ENCODE peak calls at places on chromosomes 11 and 22, in seven cellular contexts. One of them, this sample, is unnamed.

GRCh38 chr11:1041149-1041467 is 4.6 kb upstream of the MUC6 start:
- ATAC-seq in naive thymus-derived CD4-positive, alpha-beta T cell: no peak
- ATAC-seq in GM12878: no peak
- ATAC-seq in effector memory CD8-positive, alpha-beta T cell: no peak
- ATAC-seq in HCT116: peak; percentile 26
- ATAC-seq in lower lobe of right lung: no peak
- ATAC-seq in CD4-positive, CD25-positive, alpha-beta regulatory T cell: no peak
- ATAC-seq in this sample: no peak

GRCh38 chr22:34111210-34111824 is 191.0 kb upstream of the LARGE1 start:
- ATAC-seq in naive thymus-derived CD4-positive, alpha-beta T cell: no peak
- ATAC-seq in GM12878: peak; percentile 75
- ATAC-seq in effector memory CD8-positive, alpha-beta T cell: no peak
- ATAC-seq in HCT116: no peak
- ATAC-seq in lower lobe of right lung: peak; percentile 63
- ATAC-seq in CD4-positive, CD25-positive, alpha-beta regulatory T cell: no peak
- ATAC-seq in this sample: peak; percentile 64

GRCh38 chr11:72724851-72725730 is 27.1 kb downstream of the ARAP1 start:
- ATAC-seq in naive thymus-derived CD4-positive, alpha-beta T cell: peak; percentile 53
- ATAC-seq in GM12878: peak; percentile 60
- ATAC-seq in effector memory CD8-positive, alpha-beta T cell: peak; percentile 28
- ATAC-seq in HCT116: peak; percentile 40
- ATAC-seq in lower lobe of right lung: peak; percentile 25
- ATAC-seq in CD4-positive, CD25-positive, alpha-beta regulatory T cell: no peak
- ATAC-seq in this sample: peak; percentile 55

GRCh38 chr22:43985532-43985931 is 30.3 kb downstream of the SAMM50 start:
- ATAC-seq in naive thymus-derived CD4-positive, alpha-beta T cell: no peak
- ATAC-seq in GM12878: no peak
- ATAC-seq in effector memory CD8-positive, alpha-beta T cell: no peak
- ATAC-seq in HCT116: no peak
- ATAC-seq in lower lobe of right lung: no peak
- ATAC-seq in CD4-positive, CD25-positive, alpha-beta regulatory T cell: no peak
- ATAC-seq in this sample: no peak

GRCh38 chr11:118001494-118001971 is 15.3 kb downstream of the IL10RA start:
- ATAC-seq in naive thymus-derived CD4-positive, alpha-beta T cell: peak; percentile 34
- ATAC-seq in GM12878: no peak
- ATAC-seq in effector memory CD8-positive, alpha-beta T cell: peak; percentile 49
- ATAC-seq in HCT116: no peak
- ATAC-seq in lower lobe of right lung: no peak
- ATAC-seq in CD4-positive, CD25-positive, alpha-beta regulatory T cell: peak; percentile 48
- ATAC-seq in this sample: no peak

GRCh38 chr22:30235687-30236170 is 10.8 kb downstream of the LIF start:
- ATAC-seq in naive thymus-derived CD4-positive, alpha-beta T cell: no peak
- ATAC-seq in GM12878: no peak
- ATAC-seq in effector memory CD8-positive, alpha-beta T cell: no peak
- ATAC-seq in HCT116: peak; percentile 73
- ATAC-seq in lower lobe of right lung: peak; percentile 57
- ATAC-seq in CD4-positive, CD25-positive, alpha-beta regulatory T cell: no peak
- ATAC-seq in this sample: no peak

GRCh38 chr11:125638315-125638714 is 13.4 kb downstream of the CHEK1 start:
- ATAC-seq in naive thymus-derived CD4-positive, alpha-beta T cell: no peak
- ATAC-seq in GM12878: no peak
- ATAC-seq in effector memory CD8-positive, alpha-beta T cell: no peak
- ATAC-seq in HCT116: no peak
- ATAC-seq in lower lobe of right lung: no peak
- ATAC-seq in CD4-positive, CD25-positive, alpha-beta regulatory T cell: no peak
- ATAC-seq in this sample: no peak

GRCh38 chr11:2826679-2827056 is 58.9 kb downstream of the CDKN1C start:
- ATAC-seq in naive thymus-derived CD4-positive, alpha-beta T cell: peak; percentile 73
- ATAC-seq in GM12878: no peak
- ATAC-seq in effector memory CD8-positive, alpha-beta T cell: no peak
- ATAC-seq in HCT116: no peak
- ATAC-seq in lower lobe of right lung: peak; percentile 48
- ATAC-seq in CD4-positive, CD25-positive, alpha-beta regulatory T cell: no peak
- ATAC-seq in this sample: no peak

GRCh38 chr11:11416502-11416901 is 63.5 kb upstream of the CSNK2A3 start:
- ATAC-seq in naive thymus-derived CD4-positive, alpha-beta T cell: peak; percentile 68
- ATAC-seq in GM12878: peak; percentile 25
- ATAC-seq in effector memory CD8-positive, alpha-beta T cell: no peak
- ATAC-seq in HCT116: peak; percentile 20
- ATAC-seq in lower lobe of right lung: peak; percentile 54
- ATAC-seq in CD4-positive, CD25-positive, alpha-beta regulatory T cell: no peak
- ATAC-seq in this sample: peak; percentile 7

GRCh38 chr11:1531418-1531817 is 40.7 kb downstream of the DUSP8 start:
- ATAC-seq in naive thymus-derived CD4-positive, alpha-beta T cell: no peak
- ATAC-seq in GM12878: no peak
- ATAC-seq in effector memory CD8-positive, alpha-beta T cell: no peak
- ATAC-seq in HCT116: no peak
- ATAC-seq in lower lobe of right lung: no peak
- ATAC-seq in CD4-positive, CD25-positive, alpha-beta regulatory T cell: no peak
- ATAC-seq in this sample: no peak

GRCh38 chr22:50010676-50011446 is 1.7 kb downstream of the IL17REL start:
- ATAC-seq in naive thymus-derived CD4-positive, alpha-beta T cell: peak; percentile 93
- ATAC-seq in GM12878: peak; percentile 82
- ATAC-seq in effector memory CD8-positive, alpha-beta T cell: peak; percentile 91
- ATAC-seq in HCT116: no peak
- ATAC-seq in lower lobe of right lung: no peak
- ATAC-seq in CD4-positive, CD25-positive, alpha-beta regulatory T cell: peak; percentile 39
- ATAC-seq in this sample: peak; percentile 73

GRCh38 chr11:96215094-96215782 is 127.8 kb downstream of the MAML2 start:
- ATAC-seq in naive thymus-derived CD4-positive, alpha-beta T cell: peak; percentile 78
- ATAC-seq in GM12878: peak; percentile 91
- ATAC-seq in effector memory CD8-positive, alpha-beta T cell: peak; percentile 75
- ATAC-seq in HCT116: no peak
- ATAC-seq in lower lobe of right lung: peak; percentile 54
- ATAC-seq in CD4-positive, CD25-positive, alpha-beta regulatory T cell: peak; percentile 80
- ATAC-seq in this sample: peak; percentile 91

GRCh38 chr11:85855341-85855656 is at the start of gene CCDC83:
- ATAC-seq in naive thymus-derived CD4-positive, alpha-beta T cell: no peak
- ATAC-seq in GM12878: no peak
- ATAC-seq in effector memory CD8-positive, alpha-beta T cell: no peak
- ATAC-seq in HCT116: no peak
- ATAC-seq in lower lobe of right lung: no peak
- ATAC-seq in CD4-positive, CD25-positive, alpha-beta regulatory T cell: no peak
- ATAC-seq in this sample: no peak

GRCh38 chr11:124222407-124222806 is 18.5 kb upstream of the OR8G1 start:
- ATAC-seq in naive thymus-derived CD4-positive, alpha-beta T cell: no peak
- ATAC-seq in GM12878: no peak
- ATAC-seq in effector memory CD8-positive, alpha-beta T cell: no peak
- ATAC-seq in HCT116: no peak
- ATAC-seq in lower lobe of right lung: no peak
- ATAC-seq in CD4-positive, CD25-positive, alpha-beta regulatory T cell: no peak
- ATAC-seq in this sample: no peak

GRCh38 chr11:77029829-77030228 is 4.4 kb upstream of the B3GNT6 start:
- ATAC-seq in naive thymus-derived CD4-positive, alpha-beta T cell: no peak
- ATAC-seq in GM12878: no peak
- ATAC-seq in effector memory CD8-positive, alpha-beta T cell: no peak
- ATAC-seq in HCT116: no peak
- ATAC-seq in lower lobe of right lung: peak; percentile 21
- ATAC-seq in CD4-positive, CD25-positive, alpha-beta regulatory T cell: no peak
- ATAC-seq in this sample: no peak

GRCh38 chr22:30542811-30543188 is 3.7 kb downstream of the SEC14L6 start:
- ATAC-seq in naive thymus-derived CD4-positive, alpha-beta T cell: no peak
- ATAC-seq in GM12878: no peak
- ATAC-seq in effector memory CD8-positive, alpha-beta T cell: no peak
- ATAC-seq in HCT116: no peak
- ATAC-seq in lower lobe of right lung: no peak
- ATAC-seq in CD4-positive, CD25-positive, alpha-beta regulatory T cell: no peak
- ATAC-seq in this sample: no peak

GRCh38 chr11:10519630-10520029 is 21.4 kb downstream of the RNF141 start:
- ATAC-seq in naive thymus-derived CD4-positive, alpha-beta T cell: no peak
- ATAC-seq in GM12878: no peak
- ATAC-seq in effector memory CD8-positive, alpha-beta T cell: no peak
- ATAC-seq in HCT116: peak; percentile 41
- ATAC-seq in lower lobe of right lung: no peak
- ATAC-seq in CD4-positive, CD25-positive, alpha-beta regulatory T cell: no peak
- ATAC-seq in this sample: no peak

GRCh38 chr11:121550247-121551132 is 97.7 kb upstream of the SORL1-AS1 start:
- ATAC-seq in naive thymus-derived CD4-positive, alpha-beta T cell: no peak
- ATAC-seq in GM12878: peak; percentile 62
- ATAC-seq in effector memory CD8-positive, alpha-beta T cell: no peak
- ATAC-seq in HCT116: no peak
- ATAC-seq in lower lobe of right lung: peak; percentile 42
- ATAC-seq in CD4-positive, CD25-positive, alpha-beta regulatory T cell: no peak
- ATAC-seq in this sample: no peak

This sample was measured in stimulated activated memory B cell treated with anti-CD40 and anti-IgM and Interleukin-4, amounts not matched to agents 10 μg/mL and 1 μg/mL and 100 μg/mL, for 72 hours.